ENCODE peak calls at places on chromosomes 12 and 14, in five cellular contexts. V is Ammon's horn; S is CD8-positive, alpha-beta T cell; U is frontal cortex; P is HS-5. O is an unnamed sample.

GRCh38 chr12:131167334-131167733 is 213.6 kb downstream of the ADGRD1 start:
- DNase-seq in U (no peak), S (no peak), P (no peak), V (peak), O (no peak)

GRCh38 chr14:93880025-93880820 is 46.9 kb upstream of the FAM181A start:
- DNase-seq in P (no peak), V (no peak), S (no peak), U (no peak), O (no peak)

GRCh38 chr14:35385042-35385839 is 19.3 kb downstream of the NFKBIA start:
- DNase-seq in S (no peak), U (peak), P (no peak), V (peak), O (no peak)

GRCh38 chr12:56931474-56931978 is 2.7 kb downstream of the SDR9C7 start:
- DNase-seq in V (peak), S (no peak), U (no peak), P (no peak), O (no peak)

GRCh38 chr14:100417466-100417865 is 94.3 kb downstream of the SLC25A47 start:
- DNase-seq in V (peak), U (peak), S (no peak), P (peak), O (no peak)

GRCh38 chr14:74956280-74957072 is 1.1 kb upstream of the PGF start:
- DNase-seq in P (no peak), S (no peak), U (no peak), V (no peak), O (no peak)

GRCh38 chr12:27179399-27180214 is 64.5 kb upstream of the STK38L start:
- DNase-seq in S (no peak), P (peak), U (no peak), V (peak), O (no peak)

GRCh38 chr12:66239295-66239694 is 50.3 kb downstream of the IRAK3 start:
- DNase-seq in S (no peak), U (no peak), V (no peak), P (no peak), O (no peak)

GRCh38 chr14:68621400-68622365 is 171.2 kb downstream of the ZFP36L1 start:
- DNase-seq in P (no peak), S (no peak), U (no peak), V (peak), O (no peak)

GRCh38 chr12:102573237-102573636 is 92.9 kb upstream of the IGF1 start:
- DNase-seq in V (no peak), U (no peak), S (no peak), P (no peak), O (no peak)

GRCh38 chr14:56004323-56004722 is 113.9 kb upstream of the PELI2 start:
- DNase-seq in U (no peak), P (no peak), V (no peak), S (no peak), O (no peak)

GRCh38 chr12:84422340-84422739 is 490.3 kb downstream of the SLC6A15 start:
- DNase-seq in U (no peak), P (no peak), S (no peak), V (no peak), O (no peak)

GRCh38 chr12:81085832-81086231 is 8.0 kb downstream of the ACSS3 start:
- DNase-seq in S (no peak), V (no peak), U (no peak), P (no peak), O (no peak)

GRCh38 chr14:58752782-58753181 is 115.0 kb downstream of the DACT1 start:
- DNase-seq in U (peak), V (peak), P (no peak), S (no peak), O (no peak)

GRCh38 chr12:71431991-71432390 is 7.6 kb upstream of the LGR5 start:
- DNase-seq in S (no peak), P (no peak), V (no peak), U (no peak), O (no peak)

GRCh38 chr12:103672401-103673119 is 85.5 kb downstream of the STAB2 start:
- DNase-seq in U (no peak), S (no peak), V (no peak), P (no peak), O (no peak)

GRCh38 chr12:4272014-4272975 is 1.3 kb upstream of the CCND2 start:
- DNase-seq in U (peak), V (peak), P (no peak), S (peak), O (peak)

GRCh38 chr12:116142936-116143882 is 134.3 kb downstream of the MED13L start:
- DNase-seq in S (no peak), V (no peak), U (no peak), P (peak), O (no peak)

GRCh38 chr12:18135509-18135908 is 45.5 kb upstream of the RERGL start:
- DNase-seq in U (no peak), S (no peak), V (no peak), P (peak), O (no peak)

GRCh38 chr14:98961191-98961590 is 310.8 kb downstream of the BCL11B start:
- DNase-seq in S (no peak), P (no peak), V (no peak), U (no peak), O (no peak)

O was measured in mesothelial cell of epicardium.